ENCODE peak calls at places on chromosomes 12 and 14, in seven cellular contexts. J is upper lobe of left lung; Z is OCI-LY7; K is stimulated activated CD8-positive, alpha-beta memory T cell treated with anti-CD3 and anti-CD28 coated beads, Interleukin-12 subunit alpha, Interleukin-12 subunit beta, amount 100 ng/mL, for 4 hours; E is CD8-positive, alpha-beta T cell; N is HS-27A; Y is activated CD8-positive, alpha-beta memory T cell treated with anti-CD3 and anti-CD28 coated beads for 24 hours. U is an unnamed sample.

GRCh38 chr12:92088802-92089201 is 56.8 kb downstream of the BTG1 start:
- DNase-seq in N (no peak), K (no peak), J (no peak), E (no peak), Y (no peak), Z (no peak), U (no peak)

GRCh38 chr12:14264777-14265176 is 100.7 kb upstream of the ATF7IP start:
- DNase-seq in Y (no peak), K (no peak), N (no peak), E (no peak), Z (no peak), J (no peak), U (no peak)

GRCh38 chr12:51056242-51056641 is 8.1 kb downstream of the LETMD1 start:
- DNase-seq in Y (no peak), J (no peak), Z (no peak), K (no peak), N (no peak), E (no peak), U (no peak)

GRCh38 chr12:27709932-27710591 is 570 bp upstream of the MRPS35 start:
- DNase-seq in K (no peak), Y (no peak), N (no peak), E (no peak), J (peak), Z (no peak), U (no peak)

GRCh38 chr12:130862161-130862560 is 9.7 kb upstream of the RAN start:
- DNase-seq in K (no peak), Z (no peak), E (no peak), N (no peak), J (no peak), Y (no peak), U (no peak)

GRCh38 chr14:75294649-75295033 is 16.0 kb downstream of the FOS start:
- DNase-seq in J (no peak), N (no peak), Y (no peak), K (no peak), Z (peak), E (no peak), U (no peak)

GRCh38 chr14:36313898-36314297 is 6.5 kb downstream of the MBIP start:
- DNase-seq in J (no peak), N (no peak), K (no peak), Y (no peak), E (no peak), Z (no peak), U (no peak)

GRCh38 chr14:92786427-92786756 is 7.7 kb upstream of the GOLGA5 start:
- DNase-seq in E (no peak), K (no peak), N (no peak), Z (no peak), Y (no peak), J (no peak), U (no peak)

GRCh38 chr12:54126696-54127537 is 61.9 kb downstream of the SMUG1 start:
- DNase-seq in E (no peak), J (peak), Z (no peak), Y (peak), N (no peak), K (no peak), U (no peak)

GRCh38 chr14:61761959-61762786 is at the start of gene SNAPC1:
- DNase-seq in J (peak), K (peak), Z (peak), N (peak), Y (peak), E (peak), U (peak)

GRCh38 chr12:12796928-12797788 is 11.7 kb downstream of the APOLD1 start:
- DNase-seq in N (no peak), E (no peak), J (no peak), K (no peak), Y (no peak), Z (no peak), U (no peak)

U was measured in keratinocyte.